ENCODE peak calls at places on chromosomes 1 and 21, in four cellular contexts. I, H, T and F are unnamed samples.

GRCh38 chr1:185969524-185969991 is 235.4 kb downstream of the HMCN1 start:
- DNase-seq in I (peak), H (no peak), T (peak), F (no peak)

GRCh38 chr1:61741682-61742619 is at the start of gene PATJ:
- DNase-seq in I (no peak), H (peak), T (peak), F (peak)

GRCh38 chr1:159068877-159069276 is 7.7 kb downstream of the AIM2 start:
- DNase-seq in I (peak), H (no peak), T (peak), F (no peak)

GRCh38 chr21:21101911-21102310 is 103.7 kb downstream of the NCAM2 start:
- DNase-seq in I (peak), H (no peak), T (peak), F (peak)

GRCh38 chr1:162003825-162004205 is 19.9 kb downstream of the OLFML2B start:
- DNase-seq in I (peak), H (no peak), T (peak), F (no peak)

GRCh38 chr1:204087893-204088528 is 15.1 kb downstream of the SOX13 start:
- DNase-seq in I (no peak), H (no peak), T (no peak), F (no peak)

GRCh38 chr1:95406279-95406678 is 172.3 kb downstream of the RWDD3 start:
- DNase-seq in I (no peak), H (no peak), T (no peak), F (no peak)

GRCh38 chr1:198212675-198213074 is 55.9 kb downstream of the NEK7 start:
- DNase-seq in I (peak), H (no peak), T (peak), F (no peak)

GRCh38 chr1:213988639-213989070 is 882 bp downstream of the PROX1 start:
- DNase-seq in I (no peak), H (no peak), T (no peak), F (peak)

GRCh38 chr1:26156285-26157038 is 2.4 kb upstream of the FAM110D start:
- DNase-seq in I (no peak), H (no peak), T (no peak), F (peak)

GRCh38 chr1:160205974-160206369 is 788 bp downstream of the PEA15 start:
- DNase-seq in I (peak), H (peak), T (peak), F (no peak)

GRCh38 chr1:202130275-202130646 is 7.5 kb downstream of the GPR37L1 start:
- DNase-seq in I (no peak), H (no peak), T (no peak), F (no peak)

GRCh38 chr1:99005537-99005942 is 879 bp upstream of the PLPPR5 start:
- DNase-seq in I (no peak), H (no peak), T (peak), F (no peak)

GRCh38 chr1:167905182-167905581 is 8.8 kb downstream of the ADCY10 start:
- DNase-seq in I (peak), H (no peak), T (peak), F (no peak)

GRCh38 chr1:86648255-86648654 is 56.1 kb upstream of the SH3GLB1 start:
- DNase-seq in I (peak), H (peak), T (peak), F (no peak)

GRCh38 chr1:210800756-210801155 is 333.2 kb downstream of the KCNH1 start:
- DNase-seq in I (no peak), H (no peak), T (peak), F (no peak)

GRCh38 chr1:165144757-165145397 is 211.6 kb downstream of the LMX1A start:
- DNase-seq in I (peak), H (peak), T (peak), F (peak)

GRCh38 chr1:198357937-198358336 is 182.5 kb downstream of the ATP6V1G3 start:
- DNase-seq in I (no peak), H (no peak), T (no peak), F (no peak)

GRCh38 chr1:103197266-103197665 is 88.9 kb upstream of the COL11A1 start:
- DNase-seq in I (peak), H (no peak), T (peak), F (no peak)

GRCh38 chr1:76867342-76868130 is at the start of gene ST6GALNAC5:
- DNase-seq in I (peak), H (no peak), T (peak), F (peak)

GRCh38 chr1:42335809-42336518 is 929 bp upstream of the FOXJ3 start:
- DNase-seq in I (peak), H (no peak), T (peak), F (no peak)

GRCh38 chr1:214003233-214003632 is 15.5 kb downstream of the PROX1 start:
- DNase-seq in I (no peak), H (no peak), T (no peak), F (no peak)

GRCh38 chr1:94541175-94542087 is at the start of gene F3:
- DNase-seq in I (peak), H (peak), T (peak), F (peak)

GRCh38 chr1:197391303-197392226 is 123.5 kb downstream of the CRB1 start:
- DNase-seq in I (no peak), H (no peak), T (peak), F (no peak)

GRCh38 chr1:42817976-42818375 is 779 bp upstream of the SVBP start:
- DNase-seq in I (no peak), H (no peak), T (no peak), F (no peak)

GRCh38 chr21:43974791-43975468 is 37.2 kb upstream of the TRAPPC10 start:
- DNase-seq in I (no peak), H (no peak), T (no peak), F (no peak)

GRCh38 chr1:190376067-190376466 is 101.6 kb downstream of the BRINP3 start:
- DNase-seq in I (no peak), H (no peak), T (no peak), F (no peak)

GRCh38 chr1:39165049-39165448 is 39.4 kb upstream of the MACF1 start:
- DNase-seq in I (peak), H (no peak), T (no peak), F (no peak)

GRCh38 chr1:186094170-186094569 is 280.9 kb downstream of the TPR start:
- DNase-seq in I (peak), H (no peak), T (peak), F (no peak)

GRCh38 chr1:90187186-90187585 is 192.3 kb downstream of the ZNF326 start:
- DNase-seq in I (no peak), H (no peak), T (no peak), F (no peak)

GRCh38 chr1:18999287-18999852 is 42.9 kb upstream of the IFFO2 start:
- DNase-seq in I (peak), H (no peak), T (peak), F (no peak)

GRCh38 chr1:16208270-16208987 is 4.0 kb downstream of the ARHGEF19 start:
- DNase-seq in I (peak), H (no peak), T (peak), F (no peak)

GRCh38 chr1:54220004-54220811 is 20.2 kb downstream of the MRPL37 start:
- DNase-seq in I (peak), H (no peak), T (peak), F (no peak)

GRCh38 chr1:205271277-205271676 is 43.5 kb downstream of the TMCC2 start:
- DNase-seq in I (peak), H (no peak), T (peak), F (no peak)

GRCh38 chr1:236315518-236315917 is 33.8 kb upstream of the ERO1B start:
- DNase-seq in I (no peak), H (no peak), T (no peak), F (no peak)

GRCh38 chr21:28875078-28875477 is 117.6 kb downstream of the LTN1 start:
- DNase-seq in I (no peak), H (no peak), T (no peak), F (no peak)

GRCh38 chr1:11878081-11878890 is 19.5 kb upstream of the NPPB start:
- DNase-seq in I (no peak), H (no peak), T (no peak), F (no peak)

GRCh38 chr1:11873954-11874562 is 15.3 kb upstream of the NPPB start:
- DNase-seq in I (no peak), H (no peak), T (no peak), F (no peak)

GRCh38 chr1:11874624-11875023 is 15.9 kb upstream of the NPPB start:
- DNase-seq in I (no peak), H (no peak), T (no peak), F (no peak)

GRCh38 chr1:11873395-11873794 is 14.7 kb upstream of the NPPB start:
- DNase-seq in I (no peak), H (no peak), T (no peak), F (no peak)

GRCh38 chr1:11875094-11875493 is 16.3 kb upstream of the NPPB start:
- DNase-seq in I (no peak), H (no peak), T (no peak), F (no peak)
- TF ChIP-seq CTCF in I (no peak), H (no peak), T (no peak), F (no peak)

DNA sequence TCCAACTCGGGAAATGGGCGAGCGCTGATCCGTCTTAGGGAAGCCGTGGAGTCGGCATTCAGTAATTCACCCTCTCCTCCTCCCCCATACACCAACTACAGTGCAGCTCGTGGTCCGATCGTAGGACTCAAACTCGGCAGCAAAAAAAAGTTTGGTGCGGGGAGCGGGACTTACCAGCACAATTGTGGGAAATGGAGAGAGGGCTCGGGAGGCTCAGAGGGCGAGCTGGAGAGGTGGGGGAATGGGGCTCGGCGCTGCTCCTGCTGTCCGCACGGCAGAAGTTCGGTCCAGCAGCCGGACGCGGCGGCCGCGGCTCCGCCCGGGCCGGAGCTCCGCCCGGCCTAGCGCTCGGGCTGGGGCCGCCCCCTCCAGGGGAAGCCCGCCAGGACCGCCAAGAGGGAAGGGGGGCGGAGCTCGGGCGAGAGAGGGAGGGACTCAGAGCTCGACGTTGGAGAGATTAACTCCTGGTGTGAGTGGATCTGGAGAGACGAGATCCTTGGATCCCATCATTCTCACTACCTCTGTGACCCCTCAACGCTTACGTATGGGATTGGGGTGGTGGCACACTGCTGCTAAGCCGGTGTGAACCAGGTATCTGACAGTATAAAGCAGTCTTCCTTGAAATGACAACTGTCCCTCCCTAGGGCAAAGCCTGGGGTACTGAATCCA is 744 bp upstream of the PIAS3 start:
- DNase-seq in I (peak), H (peak), T (peak), F (peak)
- TF ChIP-seq CTCF in I (peak), H (no peak), T (no peak), F (no peak)

GRCh38 chr1:116397728-116398127 is 24.7 kb downstream of the ATP1A1 start:
- DNase-seq in I (no peak), H (no peak), T (no peak), F (no peak)
- TF ChIP-seq CTCF in I (no peak), H (no peak), T (no peak), F (no peak)

DNA sequence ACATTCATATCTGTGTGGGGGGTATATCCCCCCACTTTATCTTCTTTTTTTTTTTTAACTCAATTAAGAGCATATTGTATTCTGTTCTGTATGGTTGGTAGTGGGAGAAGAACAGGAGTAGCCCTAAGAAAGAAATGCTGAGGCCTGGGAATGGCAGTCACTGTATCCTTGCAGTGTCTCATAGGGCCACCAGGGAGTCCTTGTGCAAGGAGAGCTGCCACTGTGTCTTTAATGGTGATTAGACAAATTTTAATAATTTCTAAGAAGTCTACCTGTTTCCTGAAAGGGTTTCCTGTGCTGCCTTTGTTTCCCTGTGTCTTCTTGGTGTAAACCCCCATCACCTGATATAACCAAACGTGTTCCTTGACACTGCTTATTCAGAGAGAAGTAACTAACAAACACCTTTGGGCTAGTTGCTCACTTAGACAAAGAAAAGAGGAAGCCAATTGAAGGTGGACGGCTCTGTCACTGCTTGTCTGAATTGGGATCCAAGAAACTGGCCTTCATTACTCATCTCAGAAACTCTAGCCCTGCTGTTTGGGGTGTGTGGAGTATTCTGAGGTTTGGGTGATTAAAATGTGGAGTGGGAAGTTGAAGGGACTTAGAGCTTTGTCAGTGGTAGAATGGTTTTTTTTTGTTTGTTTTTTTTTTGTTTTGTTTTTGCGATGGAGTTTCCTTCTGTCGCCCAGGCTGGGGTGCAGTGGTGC is 15.2 kb downstream of the GIPC2 start:
- DNase-seq in I (no peak), H (no peak), T (peak), F (no peak)
- TF ChIP-seq CTCF in I (no peak), H (no peak), T (no peak), F (no peak)

GRCh38 chr1:37472994-37473393 is 1.4 kb upstream of the ZC3H12A start:
- DNase-seq in I (no peak), H (no peak), T (no peak), F (no peak)

GRCh38 chr1:37474697-37475379 is 458 bp downstream of the ZC3H12A start:
- DNase-seq in I (peak), H (no peak), T (peak), F (peak)

GRCh38 chr1:37474051-37474696 is at the start of gene ZC3H12A:
- DNase-seq in I (peak), H (peak), T (peak), F (peak)

GRCh38 chr1:37472281-37472680 is 2.1 kb upstream of the ZC3H12A start:
- DNase-seq in I (no peak), H (no peak), T (no peak), F (no peak)

GRCh38 chr1:37473431-37474050 is 839 bp upstream of the ZC3H12A start:
- DNase-seq in I (peak), H (peak), T (peak), F (no peak)
- TF ChIP-seq CTCF in I (peak), H (no peak), T (no peak), F (no peak)

GRCh38 chr1:15000030-15000429 is 153.5 kb upstream of the TMEM51 start:
- DNase-seq in I (no peak), H (no peak), T (no peak), F (no peak)
- TF ChIP-seq CTCF in I (no peak), H (no peak), T (no peak), F (no peak)

GRCh38 chr1:109249654-109250401 is 489 bp downstream of the CELSR2 start:
- DNase-seq in I (no peak), H (no peak), T (no peak), F (peak)

GRCh38 chr1:109248444-109248796 is 919 bp upstream of the CELSR2 start:
- DNase-seq in I (no peak), H (no peak), T (no peak), F (no peak)

GRCh38 chr1:109247401-109248365 is 1.7 kb upstream of the CELSR2 start:
- DNase-seq in I (no peak), H (no peak), T (no peak), F (no peak)

GRCh38 chr1:109250454-109251276 is 1.3 kb downstream of the CELSR2 start:
- DNase-seq in I (no peak), H (no peak), T (no peak), F (no peak)

GRCh38 chr1:109248797-109249629 is at the start of gene CELSR2:
- DNase-seq in I (peak), H (peak), T (peak), F (peak)
- TF ChIP-seq CTCF in I (no peak), H (no peak), T (no peak), F (no peak)

DNA sequence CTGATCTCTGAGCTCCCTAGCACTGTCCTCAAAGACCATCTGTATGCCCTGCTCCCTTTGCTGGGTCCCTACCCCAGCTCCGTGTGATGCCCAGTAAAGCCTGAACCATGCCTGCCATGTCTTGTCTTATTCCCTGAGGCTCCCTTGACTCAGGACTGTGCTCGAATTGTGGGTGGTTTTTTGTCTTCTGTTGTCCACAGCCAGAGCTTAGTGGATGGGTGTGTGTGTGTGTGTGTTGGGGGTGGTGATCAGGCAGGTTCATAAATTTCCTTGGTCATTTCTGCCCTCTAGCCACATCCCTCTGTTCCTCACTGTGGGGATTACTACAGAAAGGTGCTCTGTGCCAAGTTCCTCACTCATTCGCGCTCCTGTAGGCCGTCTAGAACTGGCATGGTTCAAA is 5.7 kb downstream of the GSTM5 start:
- DNase-seq in I (no peak), H (no peak), T (no peak), F (no peak)
- TF ChIP-seq CTCF in I (no peak), H (no peak), T (no peak), F (no peak)

DNA sequence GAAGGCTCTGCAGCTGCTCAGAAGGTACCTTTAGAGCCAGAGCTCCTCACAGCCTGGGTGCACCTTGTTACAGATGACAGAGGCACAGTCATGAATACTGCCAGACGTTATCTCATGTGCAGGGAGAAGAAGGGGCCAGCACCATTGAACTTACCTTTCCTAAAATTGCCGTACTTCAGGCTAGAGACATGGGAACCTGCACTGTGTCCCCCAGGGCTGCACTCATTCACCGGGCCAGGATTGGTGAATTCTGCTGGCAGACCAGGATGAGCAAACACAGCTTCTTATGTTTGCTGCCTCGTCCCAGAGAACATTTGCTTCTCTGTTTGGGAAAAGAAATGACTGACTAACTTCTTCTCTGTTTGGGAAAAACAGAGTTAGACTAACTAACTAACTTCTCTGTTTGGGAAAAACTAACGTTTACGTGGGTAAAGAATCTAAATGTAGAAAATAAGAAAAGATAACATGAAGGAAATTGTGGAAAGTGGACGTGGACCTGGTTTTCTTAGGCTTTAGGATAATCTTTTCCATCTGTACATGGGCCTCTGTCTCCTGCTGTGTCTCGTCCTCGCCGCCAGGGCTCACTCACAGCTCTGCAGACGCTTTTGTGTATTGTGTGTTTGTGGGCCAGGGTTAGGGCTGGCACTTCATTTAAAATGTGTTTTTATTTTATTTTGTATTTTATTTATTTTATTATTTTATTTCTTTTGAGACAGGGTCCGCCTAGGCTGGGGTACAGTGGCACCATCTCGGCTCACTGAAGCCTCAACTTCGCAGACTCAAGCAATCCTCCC is 9.9 kb downstream of the OBSCN start:
- DNase-seq in I (no peak), H (no peak), T (no peak), F (no peak)
- TF ChIP-seq CTCF in I (no peak), H (no peak), T (no peak), F (no peak)